ENCODE peak calls at places on chromosomes 4 and X, in six cellular contexts. One of them, this sample, is unnamed.

GRCh38 chr4:6598127-6598526 is 23.1 kb downstream of the MAN2B2 start:
- DNase-seq in CD8-positive, alpha-beta T cell: no peak
- DNase-seq in activated T-cell treated with anti-CD3 and anti-CD28 coated beads for 24 hours: no peak
- DNase-seq in AML-193: no peak
- DNase-seq in NCI-H226: no peak
- DNase-seq in amygdala: no peak
- DNase-seq in this sample: no peak

GRCh38 chrX:19303216-19303880 is 40.4 kb upstream of the PDHA1 start:
- DNase-seq in CD8-positive, alpha-beta T cell: no peak
- DNase-seq in activated T-cell treated with anti-CD3 and anti-CD28 coated beads for 24 hours: no peak
- DNase-seq in AML-193: no peak
- DNase-seq in amygdala: no peak
- DNase-seq in NCI-H226: peak; percentile 81
- DNase-seq in this sample: peak; percentile 73

GRCh38 chrX:74911494-74911893 is 13.8 kb downstream of the NEXMIF start:
- DNase-seq in activated T-cell treated with anti-CD3 and anti-CD28 coated beads for 24 hours: no peak
- DNase-seq in NCI-H226: no peak
- DNase-seq in AML-193: no peak
- DNase-seq in CD8-positive, alpha-beta T cell: no peak
- DNase-seq in amygdala: no peak
- DNase-seq in this sample: no peak

GRCh38 chr4:62408467-62408866 is 1208.3 kb downstream of the ADGRL3 start:
- DNase-seq in AML-193: no peak
- DNase-seq in CD8-positive, alpha-beta T cell: no peak
- DNase-seq in activated T-cell treated with anti-CD3 and anti-CD28 coated beads for 24 hours: no peak
- DNase-seq in amygdala: no peak
- DNase-seq in NCI-H226: no peak
- DNase-seq in this sample: no peak

GRCh38 chrX:102902355-102902754 is 34.7 kb upstream of the RAB40AL start:
- DNase-seq in amygdala: no peak
- DNase-seq in activated T-cell treated with anti-CD3 and anti-CD28 coated beads for 24 hours: no peak
- DNase-seq in NCI-H226: no peak
- DNase-seq in CD8-positive, alpha-beta T cell: no peak
- DNase-seq in AML-193: no peak
- DNase-seq in this sample: no peak

GRCh38 chr4:189022441-189023035 is 883.3 kb downstream of the TRIML1 start:
- DNase-seq in NCI-H226: no peak
- DNase-seq in CD8-positive, alpha-beta T cell: no peak
- DNase-seq in amygdala: no peak
- DNase-seq in activated T-cell treated with anti-CD3 and anti-CD28 coated beads for 24 hours: no peak
- DNase-seq in AML-193: no peak
- DNase-seq in this sample: peak; percentile 24

GRCh38 chr4:2451821-2452785 is 16.8 kb upstream of the RNF4 start:
- DNase-seq in activated T-cell treated with anti-CD3 and anti-CD28 coated beads for 24 hours: no peak
- DNase-seq in AML-193: no peak
- DNase-seq in CD8-positive, alpha-beta T cell: no peak
- DNase-seq in amygdala: no peak
- DNase-seq in NCI-H226: no peak
- DNase-seq in this sample: no peak

GRCh38 chr4:87985097-87985886 is 9.8 kb downstream of the SPP1 start:
- DNase-seq in activated T-cell treated with anti-CD3 and anti-CD28 coated beads for 24 hours: no peak
- DNase-seq in NCI-H226: peak; percentile 40
- DNase-seq in CD8-positive, alpha-beta T cell: no peak
- DNase-seq in amygdala: peak; percentile 62
- DNase-seq in AML-193: peak; percentile 45
- DNase-seq in this sample: peak; percentile 43

GRCh38 chrX:86946569-86946968 is 571.0 kb upstream of the KLHL4 start:
- DNase-seq in CD8-positive, alpha-beta T cell: no peak
- DNase-seq in AML-193: peak; percentile 13
- DNase-seq in amygdala: no peak
- DNase-seq in activated T-cell treated with anti-CD3 and anti-CD28 coated beads for 24 hours: no peak
- DNase-seq in NCI-H226: no peak
- DNase-seq in this sample: peak; percentile 0

GRCh38 chr4:135838889-135839288 is 1637.3 kb upstream of the PABPC4L start:
- DNase-seq in activated T-cell treated with anti-CD3 and anti-CD28 coated beads for 24 hours: no peak
- DNase-seq in amygdala: no peak
- DNase-seq in CD8-positive, alpha-beta T cell: no peak
- DNase-seq in AML-193: no peak
- DNase-seq in NCI-H226: peak; percentile 31
- DNase-seq in this sample: no peak

GRCh38 chrX:1734806-1735205 is 119.9 kb downstream of the ASMT start:
- DNase-seq in NCI-H226: no peak
- DNase-seq in amygdala: no peak
- DNase-seq in activated T-cell treated with anti-CD3 and anti-CD28 coated beads for 24 hours: no peak
- DNase-seq in AML-193: no peak
- DNase-seq in CD8-positive, alpha-beta T cell: no peak
- DNase-seq in this sample: no peak

GRCh38 chr4:76950052-76950845 is 697 bp downstream of the SEPTIN11 start:
- DNase-seq in amygdala: peak; percentile 60
- DNase-seq in CD8-positive, alpha-beta T cell: peak; percentile 52
- DNase-seq in NCI-H226: peak; percentile 34
- DNase-seq in AML-193: peak; percentile 9
- DNase-seq in activated T-cell treated with anti-CD3 and anti-CD28 coated beads for 24 hours: peak; percentile 31
- DNase-seq in this sample: peak; percentile 34

GRCh38 chr4:5708171-5708828 is at the start of gene EVC2:
- DNase-seq in AML-193: no peak
- DNase-seq in NCI-H226: peak; percentile 27
- DNase-seq in CD8-positive, alpha-beta T cell: no peak
- DNase-seq in activated T-cell treated with anti-CD3 and anti-CD28 coated beads for 24 hours: no peak
- DNase-seq in amygdala: no peak
- DNase-seq in this sample: peak; percentile 51

GRCh38 chrX:38891641-38892413 is 90.6 kb downstream of the MID1IP1 start:
- DNase-seq in AML-193: no peak
- DNase-seq in amygdala: no peak
- DNase-seq in activated T-cell treated with anti-CD3 and anti-CD28 coated beads for 24 hours: no peak
- DNase-seq in CD8-positive, alpha-beta T cell: no peak
- DNase-seq in NCI-H226: peak; percentile 14
- DNase-seq in this sample: no peak

GRCh38 chrX:130108647-130109428 is 1.5 kb downstream of the ELF4 start:
- DNase-seq in CD8-positive, alpha-beta T cell: peak; percentile 41
- DNase-seq in NCI-H226: peak; percentile 56
- DNase-seq in activated T-cell treated with anti-CD3 and anti-CD28 coated beads for 24 hours: no peak
- DNase-seq in amygdala: no peak
- DNase-seq in AML-193: peak; percentile 21
- DNase-seq in this sample: no peak

GRCh38 chrX:107000013-107000515 is at the start of gene MORC4:
- DNase-seq in activated T-cell treated with anti-CD3 and anti-CD28 coated beads for 24 hours: peak; percentile 62
- DNase-seq in NCI-H226: peak; percentile 82
- DNase-seq in CD8-positive, alpha-beta T cell: peak; percentile 49
- DNase-seq in amygdala: peak; percentile 58
- DNase-seq in AML-193: no peak
- DNase-seq in this sample: peak; percentile 87

GRCh38 chr4:17335371-17335770 is 176.5 kb downstream of the QDPR start:
- DNase-seq in NCI-H226: no peak
- DNase-seq in CD8-positive, alpha-beta T cell: no peak
- DNase-seq in amygdala: no peak
- DNase-seq in AML-193: no peak
- DNase-seq in activated T-cell treated with anti-CD3 and anti-CD28 coated beads for 24 hours: no peak
- DNase-seq in this sample: no peak

GRCh38 chr4:8350326-8350725 is 80.8 kb downstream of the HTRA3 start:
- DNase-seq in NCI-H226: no peak
- DNase-seq in activated T-cell treated with anti-CD3 and anti-CD28 coated beads for 24 hours: no peak
- DNase-seq in AML-193: no peak
- DNase-seq in amygdala: no peak
- DNase-seq in CD8-positive, alpha-beta T cell: no peak
- DNase-seq in this sample: no peak

GRCh38 chr4:3529363-3529762 is 2.9 kb downstream of the LRPAP1 start:
- DNase-seq in CD8-positive, alpha-beta T cell: no peak
- DNase-seq in NCI-H226: no peak
- DNase-seq in AML-193: peak; percentile 92
- DNase-seq in activated T-cell treated with anti-CD3 and anti-CD28 coated beads for 24 hours: no peak
- DNase-seq in amygdala: no peak
- DNase-seq in this sample: no peak

GRCh38 chr4:118967393-118967792 is 78.7 kb downstream of the SYNPO2 start:
- DNase-seq in NCI-H226: peak; percentile 40
- DNase-seq in amygdala: no peak
- DNase-seq in CD8-positive, alpha-beta T cell: no peak
- DNase-seq in activated T-cell treated with anti-CD3 and anti-CD28 coated beads for 24 hours: no peak
- DNase-seq in AML-193: no peak
- DNase-seq in this sample: peak; percentile 56

GRCh38 chr4:113760094-113760851 is 1.3 kb downstream of the CAMK2D start:
- DNase-seq in AML-193: no peak
- DNase-seq in activated T-cell treated with anti-CD3 and anti-CD28 coated beads for 24 hours: peak; percentile 23
- DNase-seq in NCI-H226: no peak
- DNase-seq in amygdala: peak; percentile 53
- DNase-seq in CD8-positive, alpha-beta T cell: peak; percentile 33
- DNase-seq in this sample: no peak

GRCh38 chr4:74536557-74536956 is 91.6 kb downstream of the AREG start:
- DNase-seq in AML-193: peak; percentile 30
- DNase-seq in NCI-H226: no peak
- DNase-seq in activated T-cell treated with anti-CD3 and anti-CD28 coated beads for 24 hours: no peak
- DNase-seq in CD8-positive, alpha-beta T cell: no peak
- DNase-seq in amygdala: no peak
- DNase-seq in this sample: no peak

GRCh38 chr4:138706206-138706605 is 309.4 kb upstream of the NOCT start:
- DNase-seq in CD8-positive, alpha-beta T cell: no peak
- DNase-seq in activated T-cell treated with anti-CD3 and anti-CD28 coated beads for 24 hours: no peak
- DNase-seq in AML-193: no peak
- DNase-seq in NCI-H226: no peak
- DNase-seq in amygdala: no peak
- DNase-seq in this sample: no peak

GRCh38 chrX:154334496-154334895 is 38.9 kb downstream of the TKTL1 start:
- DNase-seq in CD8-positive, alpha-beta T cell: no peak
- DNase-seq in AML-193: no peak
- DNase-seq in amygdala: no peak
- DNase-seq in activated T-cell treated with anti-CD3 and anti-CD28 coated beads for 24 hours: no peak
- DNase-seq in NCI-H226: no peak
- DNase-seq in this sample: no peak

GRCh38 chr4:87835732-87836131 is 3.0 kb downstream of the MEPE start:
- DNase-seq in amygdala: no peak
- DNase-seq in AML-193: no peak
- DNase-seq in CD8-positive, alpha-beta T cell: no peak
- DNase-seq in activated T-cell treated with anti-CD3 and anti-CD28 coated beads for 24 hours: no peak
- DNase-seq in NCI-H226: no peak
- DNase-seq in this sample: no peak

GRCh38 chr4:8915201-8916200 is 43.9 kb upstream of the HMX1 start:
- DNase-seq in CD8-positive, alpha-beta T cell: no peak
- DNase-seq in amygdala: no peak
- DNase-seq in AML-193: no peak
- DNase-seq in NCI-H226: no peak
- DNase-seq in activated T-cell treated with anti-CD3 and anti-CD28 coated beads for 24 hours: no peak
- DNase-seq in this sample: no peak

GRCh38 chrX:13319953-13320352 is at the start of gene ATXN3L:
- DNase-seq in activated T-cell treated with anti-CD3 and anti-CD28 coated beads for 24 hours: no peak
- DNase-seq in amygdala: no peak
- DNase-seq in AML-193: no peak
- DNase-seq in NCI-H226: no peak
- DNase-seq in CD8-positive, alpha-beta T cell: no peak
- DNase-seq in this sample: no peak

GRCh38 chr4:2333916-2334644 is 72.2 kb upstream of the MXD4 start:
- DNase-seq in NCI-H226: no peak
- DNase-seq in AML-193: no peak
- DNase-seq in activated T-cell treated with anti-CD3 and anti-CD28 coated beads for 24 hours: no peak
- DNase-seq in amygdala: no peak
- DNase-seq in CD8-positive, alpha-beta T cell: no peak
- DNase-seq in this sample: no peak

GRCh38 chr4:185709802-185710486 is 102.0 kb downstream of the SORBS2 start:
- DNase-seq in activated T-cell treated with anti-CD3 and anti-CD28 coated beads for 24 hours: no peak
- DNase-seq in NCI-H226: peak; percentile 8
- DNase-seq in amygdala: no peak
- DNase-seq in AML-193: no peak
- DNase-seq in CD8-positive, alpha-beta T cell: no peak
- DNase-seq in this sample: no peak

GRCh38 chrX:100687128-100687527 is 43.1 kb downstream of the SRPX2 start:
- DNase-seq in amygdala: no peak
- DNase-seq in AML-193: no peak
- DNase-seq in activated T-cell treated with anti-CD3 and anti-CD28 coated beads for 24 hours: no peak
- DNase-seq in NCI-H226: no peak
- DNase-seq in CD8-positive, alpha-beta T cell: no peak
- DNase-seq in this sample: no peak